ENCODE peak calls at places on chromosomes 7 and 10, in ten cellular contexts. C, B, N, R, P, G, U, Q, F and K are unnamed samples.

GRCh38 chr10:116627386-116627933 is 6.7 kb downstream of the PNLIPRP2 start:
- DNase-seq in C (no peak), B (peak), N (no peak), R (no peak), P (peak), G (peak), U (peak), Q (peak), F (no peak), K (no peak)

GRCh38 chr7:26136831-26137230 is 15.2 kb upstream of the NFE2L3 start:
- DNase-seq in C (no peak), B (no peak), N (no peak), R (no peak), P (no peak), G (no peak), U (no peak), Q (no peak), F (no peak), K (no peak)

GRCh38 chr7:5528071-5528814 is 104.6 kb upstream of the TNRC18 start:
- DNase-seq in C (peak), B (peak), N (peak), R (peak), P (no peak), G (no peak), U (no peak), Q (no peak), F (peak), K (peak)

GRCh38 chr7:323410-323809 is 33.4 kb downstream of the FOXL3 start:
- DNase-seq in C (no peak), B (peak), N (no peak), R (no peak), P (no peak), G (no peak), U (no peak), Q (no peak), F (no peak), K (no peak)

GRCh38 chr10:8023321-8023720 is 31.2 kb upstream of the GATA3 start:
- DNase-seq in C (no peak), B (no peak), N (no peak), R (no peak), P (no peak), G (no peak), U (no peak), Q (no peak), F (no peak), K (no peak)

GRCh38 chr7:24469118-24469517 is 104.1 kb upstream of the PALS2 start:
- DNase-seq in C (no peak), B (no peak), N (no peak), R (no peak), P (no peak), G (no peak), U (no peak), Q (no peak), F (no peak), K (no peak)

GRCh38 chr10:20059084-20059835 is 243.0 kb downstream of the PLXDC2 start:
- DNase-seq in C (peak), B (no peak), N (no peak), R (no peak), P (no peak), G (no peak), U (no peak), Q (no peak), F (no peak), K (no peak)

GRCh38 chr7:41134242-41134872 is 568.5 kb downstream of the INHBA start:
- DNase-seq in C (peak), B (peak), N (no peak), R (no peak), P (no peak), G (no peak), U (no peak), Q (no peak), F (peak), K (no peak)

GRCh38 chr10:95434583-95434982 is 126.6 kb downstream of the SORBS1 start:
- DNase-seq in C (no peak), B (no peak), N (no peak), R (no peak), P (no peak), G (no peak), U (no peak), Q (no peak), F (no peak), K (no peak)

GRCh38 chr7:38319873-38320272 is 46.4 kb upstream of the TARP start:
- DNase-seq in C (no peak), B (no peak), N (no peak), R (no peak), P (no peak), G (no peak), U (no peak), Q (no peak), F (peak), K (no peak)

GRCh38 chr7:144791488-144791887 is 44.4 kb downstream of the TPK1 start:
- DNase-seq in C (no peak), B (no peak), N (no peak), R (peak), P (no peak), G (no peak), U (no peak), Q (no peak), F (no peak), K (no peak)

GRCh38 chr10:117005454-117006055 is 568 bp upstream of the SHTN1 start:
- DNase-seq in C (no peak), B (peak), N (no peak), R (no peak), P (peak), G (peak), U (peak), Q (peak), F (no peak), K (no peak)

GRCh38 chr10:109191341-109191740 is 732.0 kb downstream of the XPNPEP1 start:
- DNase-seq in C (no peak), B (no peak), N (no peak), R (no peak), P (no peak), G (no peak), U (no peak), Q (no peak), F (no peak), K (no peak)

GRCh38 chr10:78207216-78207615 is 173.6 kb downstream of the RPS24 start:
- DNase-seq in C (no peak), B (no peak), N (no peak), R (peak), P (no peak), G (no peak), U (no peak), Q (no peak), F (no peak), K (no peak)

GRCh38 chr10:80356563-80356999 is at the start of the genes DYDC1 and DYDC2:
- DNase-seq in C (no peak), B (peak), N (no peak), R (peak), P (peak), G (peak), U (no peak), Q (peak), F (no peak), K (no peak)

GRCh38 chr10:95273393-95274312 is 17.1 kb downstream of the PDLIM1 start:
- DNase-seq in C (peak), B (peak), N (no peak), R (no peak), P (no peak), G (no peak), U (peak), Q (peak), F (no peak), K (no peak)

GRCh38 chr7:74236284-74236683 is 17.9 kb downstream of the RFC2 start:
- DNase-seq in C (no peak), B (no peak), N (no peak), R (no peak), P (no peak), G (no peak), U (no peak), Q (no peak), F (no peak), K (no peak)

GRCh38 chr10:11447571-11447970 is 163.9 kb downstream of the USP6NL start:
- DNase-seq in C (no peak), B (no peak), N (no peak), R (no peak), P (no peak), G (no peak), U (no peak), Q (no peak), F (no peak), K (peak)

GRCh38 chr10:33772370-33773331 is 438.2 kb upstream of the NRP1 start:
- DNase-seq in C (no peak), B (peak), N (no peak), R (no peak), P (peak), G (peak), U (no peak), Q (peak), F (no peak), K (peak)

DNA sequence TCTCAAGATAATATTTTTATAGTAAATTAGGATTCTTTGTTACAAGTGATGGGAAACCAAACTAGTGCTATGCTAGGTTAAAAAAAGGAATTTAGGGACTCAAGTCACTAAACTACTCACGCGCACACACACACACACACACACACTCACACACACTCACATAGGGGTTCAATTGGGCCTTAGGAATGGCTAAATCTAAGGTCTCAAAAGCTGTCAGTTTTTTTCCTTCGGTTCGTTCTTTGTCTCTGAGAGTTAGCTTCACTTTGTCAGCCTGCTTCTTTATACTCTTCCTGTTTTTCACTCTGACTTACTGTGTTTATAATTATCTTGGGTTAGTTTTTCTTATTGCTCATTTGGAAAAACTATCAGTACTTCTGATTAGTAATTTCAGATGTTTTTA is 138.9 kb downstream of the ADK start:
- DNase-seq in C (peak), B (peak), N (no peak), R (no peak), P (no peak), G (no peak), U (no peak), Q (no peak), F (no peak), K (no peak)
- H3K4me2 ChIP-seq in C (peak), B (peak), N (no peak), R (no peak), P (no peak), G (no peak), U (no peak), Q (no peak), F (no peak), K (no peak)

DNA sequence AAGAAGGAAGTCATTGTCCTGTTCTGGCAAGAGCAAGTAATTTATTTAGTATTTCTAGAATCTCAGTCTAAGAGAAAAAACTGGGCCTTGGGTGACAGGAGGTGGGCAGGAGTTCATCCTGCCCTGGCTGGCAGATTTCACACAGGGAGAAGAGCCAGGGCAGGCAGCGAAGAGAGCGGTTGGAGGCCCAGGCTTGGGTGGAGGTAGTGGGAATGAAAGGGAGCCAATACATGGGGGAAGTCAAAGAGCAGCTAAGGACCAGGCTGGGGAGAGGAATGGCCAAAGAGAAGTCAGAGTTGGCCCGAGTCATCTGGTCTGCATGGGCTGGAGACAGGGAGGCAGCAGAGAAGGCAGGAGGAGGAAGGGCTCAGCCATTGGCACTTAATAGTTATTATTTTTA is 51.4 kb downstream of the HECW1 start:
- DNase-seq in C (no peak), B (no peak), N (no peak), R (no peak), P (no peak), G (no peak), U (no peak), Q (no peak), F (no peak), K (no peak)
- H3K4me2 ChIP-seq in C (no peak), B (no peak), N (no peak), R (no peak), P (no peak), G (no peak), U (no peak), Q (no peak), F (no peak), K (no peak)

GRCh38 chr7:112497481-112497880 is 16.7 kb downstream of the LSMEM1 start:
- DNase-seq in C (no peak), B (no peak), N (no peak), R (peak), P (no peak), G (no peak), U (no peak), Q (no peak), F (no peak), K (no peak)

GRCh38 chr7:112495820-112496462 is 15.2 kb downstream of the LSMEM1 start:
- DNase-seq in C (peak), B (peak), N (peak), R (peak), P (peak), G (peak), U (peak), Q (peak), F (peak), K (peak)

GRCh38 chr7:112500619-112501018 is 19.8 kb downstream of the LSMEM1 start:
- DNase-seq in C (no peak), B (peak), N (no peak), R (no peak), P (no peak), G (no peak), U (no peak), Q (no peak), F (no peak), K (no peak)

GRCh38 chr7:112492165-112492564 is 11.4 kb downstream of the LSMEM1 start:
- DNase-seq in C (no peak), B (no peak), N (no peak), R (no peak), P (no peak), G (no peak), U (no peak), Q (no peak), F (no peak), K (no peak)

DNA sequence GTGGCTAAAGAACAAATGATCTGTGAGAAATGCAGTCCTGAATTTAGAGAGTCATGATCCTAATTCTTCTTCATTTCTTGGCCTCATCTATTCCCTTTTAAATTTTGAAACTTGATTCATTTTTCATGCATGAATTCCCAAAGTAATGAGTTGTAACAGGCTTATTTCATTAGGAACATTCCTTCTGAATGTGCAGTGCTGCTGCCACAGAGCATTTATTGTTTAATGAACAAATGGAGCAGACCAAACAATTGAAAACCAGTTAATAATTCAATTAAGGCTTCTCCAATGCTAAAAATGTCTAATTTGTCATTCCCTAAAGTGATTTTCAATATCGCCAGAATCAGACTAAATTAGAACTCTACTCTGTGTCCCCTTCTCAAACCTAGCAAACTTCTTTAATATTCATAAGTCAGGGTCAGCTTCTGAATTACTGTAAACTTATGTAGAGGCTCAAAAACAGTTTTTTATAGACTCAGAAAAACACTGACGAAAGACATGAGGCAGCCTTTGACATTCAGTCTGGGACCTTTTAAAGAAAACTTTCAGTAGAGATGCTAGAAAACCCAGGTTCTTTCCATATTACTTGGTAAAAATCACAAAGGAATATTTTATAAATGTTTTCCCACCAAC is 14.5 kb downstream of the LSMEM1 start:
- DNase-seq in C (no peak), B (peak), N (no peak), R (no peak), P (no peak), G (no peak), U (no peak), Q (no peak), F (no peak), K (no peak)
- H3K4me2 ChIP-seq in C (no peak), B (peak), N (no peak), R (no peak), P (no peak), G (no peak), U (no peak), Q (no peak), F (no peak), K (no peak)

GRCh38 chr10:70491614-70492013 is 13.0 kb downstream of the PALD1 start:
- DNase-seq in C (no peak), B (no peak), N (no peak), R (no peak), P (no peak), G (no peak), U (no peak), Q (no peak), F (no peak), K (no peak)
- H3K4me2 ChIP-seq in C (no peak), B (no peak), N (no peak), R (no peak), P (no peak), G (no peak), U (no peak), Q (no peak), F (peak), K (peak)

GRCh38 chr10:52479567-52479966 is 165.5 kb downstream of the DKK1 start:
- DNase-seq in C (no peak), B (no peak), N (no peak), R (no peak), P (no peak), G (no peak), U (no peak), Q (no peak), F (no peak), K (no peak)

GRCh38 chr10:52472406-52473146 is 158.5 kb downstream of the DKK1 start:
- DNase-seq in C (no peak), B (no peak), N (no peak), R (no peak), P (no peak), G (no peak), U (no peak), Q (no peak), F (no peak), K (no peak)

GRCh38 chr10:52474265-52474664 is 160.2 kb downstream of the DKK1 start:
- DNase-seq in C (no peak), B (no peak), N (no peak), R (no peak), P (no peak), G (no peak), U (no peak), Q (no peak), F (peak), K (no peak)

DNA sequence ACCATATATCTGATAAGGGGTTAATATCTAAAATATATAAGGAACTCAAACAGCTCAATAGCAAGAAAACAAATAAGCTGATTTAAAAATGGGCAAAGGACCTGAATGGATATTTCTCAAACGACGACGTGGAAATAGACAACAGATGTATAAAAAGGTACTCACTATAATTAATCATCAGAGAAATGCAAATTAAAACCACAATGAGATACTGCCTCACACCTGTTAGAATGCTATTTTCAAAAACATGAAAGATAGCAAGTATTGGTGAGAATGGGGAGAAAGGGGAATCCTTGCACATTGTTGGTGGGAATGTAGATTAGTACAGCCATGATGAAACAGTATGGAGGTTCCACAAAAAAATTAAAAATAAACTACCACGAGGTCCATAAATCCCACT is 163.2 kb downstream of the DKK1 start:
- DNase-seq in C (no peak), B (no peak), N (no peak), R (peak), P (no peak), G (no peak), U (no peak), Q (no peak), F (peak), K (no peak)
- H3K4me2 ChIP-seq in C (no peak), B (no peak), N (no peak), R (peak), P (no peak), G (no peak), U (no peak), Q (no peak), F (peak), K (no peak)

GRCh38 chr10:119700321-119700954 is 25.4 kb upstream of the INPP5F start:
- DNase-seq in C (no peak), B (no peak), N (no peak), R (peak), P (no peak), G (no peak), U (no peak), Q (no peak), F (peak), K (peak)
- H3K4me2 ChIP-seq in C (no peak), B (no peak), N (no peak), R (peak), P (no peak), G (no peak), U (no peak), Q (no peak), F (peak), K (peak)

GRCh38 chr7:3259711-3260424 is 41.2 kb upstream of the SDK1 start:
- DNase-seq in C (peak), B (no peak), N (no peak), R (no peak), P (no peak), G (no peak), U (no peak), Q (peak), F (no peak), K (no peak)

GRCh38 chr7:3264693-3265339 is 36.2 kb upstream of the SDK1 start:
- DNase-seq in C (no peak), B (no peak), N (no peak), R (no peak), P (no peak), G (no peak), U (no peak), Q (no peak), F (no peak), K (no peak)

GRCh38 chr7:3265388-3265787 is 35.7 kb upstream of the SDK1 start:
- DNase-seq in C (no peak), B (no peak), N (no peak), R (no peak), P (no peak), G (no peak), U (no peak), Q (no peak), F (no peak), K (no peak)

GRCh38 chr7:3254718-3255117 is 46.3 kb upstream of the SDK1 start:
- DNase-seq in C (no peak), B (no peak), N (no peak), R (no peak), P (no peak), G (no peak), U (no peak), Q (no peak), F (no peak), K (no peak)

GRCh38 chr7:3260425-3260762 is 40.7 kb upstream of the SDK1 start:
- DNase-seq in C (peak), B (peak), N (no peak), R (no peak), P (no peak), G (no peak), U (no peak), Q (peak), F (no peak), K (no peak)
- H3K4me2 ChIP-seq in C (peak), B (peak), N (no peak), R (peak), P (no peak), G (no peak), U (peak), Q (peak), F (no peak), K (no peak)

GRCh38 chr10:35372329-35372728 is 36.0 kb downstream of the CCNY start:
- DNase-seq in C (no peak), B (peak), N (no peak), R (no peak), P (no peak), G (no peak), U (no peak), Q (no peak), F (no peak), K (no peak)
- H3K4me2 ChIP-seq in C (no peak), B (peak), N (no peak), R (no peak), P (no peak), G (no peak), U (no peak), Q (no peak), F (no peak), K (no peak)

DNA sequence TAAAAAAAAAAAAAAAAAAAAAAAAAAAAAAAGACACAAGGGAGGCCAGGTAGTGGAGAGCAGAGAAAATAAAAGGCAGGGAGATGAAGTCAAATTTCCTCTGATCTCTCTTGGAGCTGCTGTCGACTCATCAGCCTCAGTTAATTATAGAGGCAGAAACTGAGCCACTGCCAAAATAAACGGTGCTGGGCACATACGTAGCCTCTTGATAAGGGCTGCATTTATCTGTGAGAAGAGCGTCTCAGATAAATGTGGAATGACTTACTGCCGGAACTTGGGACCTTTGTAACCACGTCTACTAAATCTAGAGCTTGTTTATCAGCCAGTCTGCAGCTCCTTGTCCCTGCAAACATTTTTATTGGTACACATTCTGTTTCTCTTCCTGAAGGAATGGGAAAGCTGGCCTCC is 162.3 kb downstream of the BAMBI start:
- DNase-seq in C (peak), B (no peak), N (no peak), R (no peak), P (no peak), G (no peak), U (no peak), Q (peak), F (no peak), K (no peak)
- H3K4me2 ChIP-seq in C (peak), B (no peak), N (no peak), R (no peak), P (no peak), G (no peak), U (peak), Q (peak), F (no peak), K (no peak)